ENCODE peak calls at places on chromosomes 11 and 22, in six cellular contexts. One of them, this sample, is unnamed. For H3K4me1, the result is how much of the 10 kb centered on the place peaks cover.

GRCh38 chr22:42990131-42990838 is 24.7 kb downstream of the PACSIN2 start:
- DNase-seq in H1: no peak
- DNase-seq in IMR-90: peak
- DNase-seq in thyroid gland: no peak
- DNase-seq in body of pancreas: peak
- DNase-seq in A549: peak
- DNase-seq in this sample: no peak

GRCh38 chr11:8775341-8776133 is 92.9 kb downstream of the RPL27A start:
- DNase-seq in body of pancreas: peak
- DNase-seq in H1: no peak
- DNase-seq in IMR-90: no peak
- DNase-seq in thyroid gland: peak
- DNase-seq in A549: no peak
- DNase-seq in this sample: peak

GRCh38 chr11:58917159-58917765 is 22.0 kb upstream of the GLYATL1 start:
- DNase-seq in body of pancreas: no peak
- DNase-seq in thyroid gland: no peak
- DNase-seq in A549: no peak
- DNase-seq in IMR-90: no peak
- DNase-seq in H1: no peak
- DNase-seq in this sample: no peak

GRCh38 chr11:2240834-2241233 is 29.6 kb downstream of the ASCL2 start:
- DNase-seq in A549: no peak
- DNase-seq in H1: no peak
- DNase-seq in body of pancreas: no peak
- DNase-seq in thyroid gland: no peak
- DNase-seq in IMR-90: no peak
- DNase-seq in this sample: no peak

GRCh38 chr11:77436969-77437368 is 36.9 kb downstream of the PAK1 start:
- DNase-seq in thyroid gland: no peak
- DNase-seq in body of pancreas: no peak
- DNase-seq in IMR-90: no peak
- DNase-seq in H1: no peak
- DNase-seq in A549: no peak
- DNase-seq in this sample: no peak

GRCh38 chr22:17369553-17370035 is 334 bp downstream of the CECR2 start:
- DNase-seq in A549: no peak
- DNase-seq in body of pancreas: peak
- DNase-seq in thyroid gland: peak
- DNase-seq in H1: no peak
- DNase-seq in IMR-90: no peak
- DNase-seq in this sample: no peak

GRCh38 chr11:106480581-106481185 is 403.2 kb downstream of the AASDHPPT start:
- DNase-seq in thyroid gland: no peak
- DNase-seq in A549: no peak
- DNase-seq in H1: no peak
- DNase-seq in body of pancreas: no peak
- DNase-seq in IMR-90: peak
- DNase-seq in this sample: no peak

GRCh38 chr11:111347723-111348115 is 31.4 kb downstream of the POU2AF1 start:
- DNase-seq in A549: no peak
- DNase-seq in IMR-90: peak
- DNase-seq in H1: no peak
- DNase-seq in body of pancreas: no peak
- DNase-seq in thyroid gland: no peak
- DNase-seq in this sample: no peak

GRCh38 chr11:66882540-66882939 is 25.7 kb downstream of the LRFN4 start:
- DNase-seq in A549: no peak
- DNase-seq in body of pancreas: no peak
- DNase-seq in thyroid gland: peak
- DNase-seq in IMR-90: no peak
- DNase-seq in H1: no peak
- DNase-seq in this sample: peak

GRCh38 chr11:57321388-57321995 is 3.3 kb downstream of the TNKS1BP1 start:
- DNase-seq in H1: no peak
- DNase-seq in thyroid gland: peak
- DNase-seq in A549: peak
- DNase-seq in IMR-90: no peak
- DNase-seq in body of pancreas: no peak
- DNase-seq in this sample: peak

GRCh38 chr11:134014502-134014901 is 54.4 kb upstream of the JAM3 start:
- DNase-seq in body of pancreas: peak
- DNase-seq in A549: no peak
- DNase-seq in IMR-90: no peak
- DNase-seq in H1: no peak
- DNase-seq in thyroid gland: no peak
- DNase-seq in this sample: no peak

GRCh38 chr11:113677648-113678047 is 28.5 kb downstream of the TMPRSS5 start:
- DNase-seq in thyroid gland: no peak
- DNase-seq in H1: no peak
- DNase-seq in body of pancreas: no peak
- DNase-seq in A549: no peak
- DNase-seq in IMR-90: no peak
- DNase-seq in this sample: no peak

GRCh38 chr22:20803696-20804324 is 29.9 kb downstream of the SERPIND1 start:
- DNase-seq in thyroid gland: peak
- DNase-seq in body of pancreas: peak
- DNase-seq in IMR-90: peak
- DNase-seq in A549: peak
- DNase-seq in H1: peak
- DNase-seq in this sample: peak

GRCh38 chr22:17569971-17570511 is 6.7 kb downstream of the SLC25A18 start:
- DNase-seq in thyroid gland: no peak
- DNase-seq in IMR-90: peak
- DNase-seq in body of pancreas: no peak
- DNase-seq in H1: no peak
- DNase-seq in A549: no peak
- DNase-seq in this sample: no peak

GRCh38 chr22:31828739-31829138 is 74.9 kb downstream of the DEPDC5 start:
- DNase-seq in A549: no peak
- DNase-seq in H1: no peak
- DNase-seq in IMR-90: no peak
- DNase-seq in body of pancreas: no peak
- DNase-seq in thyroid gland: no peak
- DNase-seq in this sample: no peak

GRCh38 chr11:126963603-126964353 is 36.8 kb downstream of the KIRREL3 start:
- DNase-seq in thyroid gland: no peak
- DNase-seq in body of pancreas: no peak
- DNase-seq in H1: no peak
- DNase-seq in IMR-90: peak
- DNase-seq in A549: peak
- DNase-seq in this sample: no peak

GRCh38 chr11:126959700-126960099 is 40.9 kb downstream of the KIRREL3 start:
- DNase-seq in thyroid gland: no peak
- DNase-seq in IMR-90: no peak
- DNase-seq in H1: no peak
- DNase-seq in body of pancreas: no peak
- DNase-seq in A549: no peak
- DNase-seq in this sample: no peak

GRCh38 chr11:126965331-126965730 is 35.2 kb downstream of the KIRREL3 start:
- DNase-seq in thyroid gland: no peak
- DNase-seq in IMR-90: no peak
- DNase-seq in A549: no peak
- DNase-seq in body of pancreas: no peak
- DNase-seq in H1: no peak
- DNase-seq in this sample: no peak

GRCh38 chr11:126968915-126969314 is 31.7 kb downstream of the KIRREL3 start:
- DNase-seq in IMR-90: peak
- DNase-seq in A549: no peak
- DNase-seq in body of pancreas: no peak
- DNase-seq in thyroid gland: no peak
- DNase-seq in H1: peak
- DNase-seq in this sample: no peak

GRCh38 chr11:126963115-126963514 is 37.5 kb downstream of the KIRREL3 start:
- DNase-seq in body of pancreas: no peak
- DNase-seq in IMR-90: no peak
- DNase-seq in A549: peak
- DNase-seq in thyroid gland: no peak
- DNase-seq in H1: no peak
- DNase-seq in this sample: no peak
- H3K27ac ChIP-seq in body of pancreas: no peak
- H3K27ac ChIP-seq in IMR-90: no peak
- H3K27ac ChIP-seq in A549: peak
- H3K27ac ChIP-seq in thyroid gland: no peak
- H3K27ac ChIP-seq in H1: no peak
- H3K27ac ChIP-seq in this sample: no peak

GRCh38 chr11:14643697-14644395 is at the start of gene PDE3B:
- DNase-seq in A549: peak
- DNase-seq in thyroid gland: peak
- DNase-seq in IMR-90: peak
- DNase-seq in body of pancreas: peak
- DNase-seq in H1: no peak
- DNase-seq in this sample: peak
- TF ChIP-seq POLR2A in A549: peak
- TF ChIP-seq POLR2A in thyroid gland: peak
- TF ChIP-seq POLR2A in IMR-90: no peak
- TF ChIP-seq POLR2A in body of pancreas: peak
- TF ChIP-seq POLR2A in H1: peak
- TF ChIP-seq POLR2A in this sample: no peak

GRCh38 chr11:72574046-72574445 is 100.2 kb downstream of the PDE2A start:
- DNase-seq in IMR-90: no peak
- DNase-seq in A549: no peak
- DNase-seq in body of pancreas: no peak
- DNase-seq in thyroid gland: no peak
- DNase-seq in H1: no peak
- DNase-seq in this sample: peak
- H3K4me1 ChIP-seq in IMR-90: under half
- H3K4me1 ChIP-seq in A549: under half
- H3K4me1 ChIP-seq in body of pancreas: under half
- H3K4me1 ChIP-seq in thyroid gland: under half
- H3K4me1 ChIP-seq in H1: under half
- H3K4me1 ChIP-seq in this sample: under half

DNA sequence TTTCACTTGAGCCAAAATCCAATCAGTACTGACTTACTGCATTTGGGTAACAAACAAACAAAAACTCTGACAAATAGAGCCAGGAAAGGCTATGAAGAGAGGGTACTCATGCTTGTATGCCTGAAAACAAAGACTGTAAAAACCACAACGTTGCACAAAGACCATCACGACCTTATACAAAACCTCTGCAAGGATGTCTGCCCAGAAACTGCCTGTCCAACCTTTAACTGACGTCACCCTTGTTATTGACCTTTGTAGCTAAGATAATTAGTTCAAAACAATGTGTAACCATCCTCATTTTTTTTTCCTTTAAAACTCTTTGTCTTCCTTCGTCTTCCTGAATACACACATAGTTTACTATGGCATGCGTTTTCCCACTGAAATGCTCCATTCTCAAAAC is 827 bp upstream of the CREBZF start:
- DNase-seq in A549: no peak
- DNase-seq in H1: no peak
- DNase-seq in IMR-90: no peak
- DNase-seq in thyroid gland: no peak
- DNase-seq in body of pancreas: peak
- DNase-seq in this sample: no peak
- H3K27ac ChIP-seq in A549: peak
- H3K27ac ChIP-seq in H1: no peak
- H3K27ac ChIP-seq in IMR-90: no peak
- H3K27ac ChIP-seq in thyroid gland: peak
- H3K27ac ChIP-seq in body of pancreas: no peak
- H3K27ac ChIP-seq in this sample: peak